ENCODE peak calls at places on chromosomes 6 and 20, in six cellular contexts. A is foreskin keratinocyte, B is stomach, M is cardiac muscle cell, R is fibroblast of pulmonary artery, S is ELR. V is an unnamed sample.

GRCh38 chr6:32133786-32134185 is 3.7 kb upstream of the FKBPL start:
- DNase-seq in A (no peak), B (no peak), M (no peak), R (no peak), S (peak; percentile 54), V (no peak)

GRCh38 chr6:164502838-164503237 is 806.6 kb downstream of the C6orf118 start:
- DNase-seq in A (no peak), B (no peak), M (no peak), R (no peak), S (no peak), V (no peak)

GRCh38 chr6:56055066-56055465 is 179.7 kb upstream of the BMP5 start:
- DNase-seq in A (no peak), B (no peak), M (no peak), R (no peak), S (no peak), V (no peak)

GRCh38 chr6:149102324-149102723 is 215.2 kb upstream of the TAB2 start:
- DNase-seq in A (no peak), B (no peak), M (no peak), R (no peak), S (no peak), V (no peak)

GRCh38 chr20:35564905-35565304 is 23.0 kb downstream of the ERGIC3 start:
- DNase-seq in A (no peak), B (no peak), M (no peak), R (no peak), S (no peak), V (no peak)

GRCh38 chr6:100897671-100898070 is 16.5 kb upstream of the ASCC3 start:
- DNase-seq in A (no peak), B (no peak), M (no peak), R (no peak), S (no peak), V (no peak)

GRCh38 chr6:87832025-87832825 is 130.2 kb upstream of the AKIRIN2 start:
- DNase-seq in A (peak; percentile 19), B (no peak), M (peak; percentile 39), R (peak; percentile 29), S (peak; percentile 60), V (no peak)

GRCh38 chr20:58418949-58419748 is 30.1 kb downstream of the VAPB start:
- DNase-seq in A (no peak), B (no peak), M (no peak), R (no peak), S (no peak), V (no peak)

GRCh38 chr6:131773284-131773950 is 34.4 kb upstream of the ENPP1 start:
- DNase-seq in A (no peak), B (no peak), M (no peak), R (no peak), S (no peak), V (no peak)

GRCh38 chr6:17998442-17998841 is 11.0 kb upstream of the KIF13A start:
- DNase-seq in A (no peak), B (no peak), M (no peak), R (no peak), S (peak; percentile 29), V (no peak)

GRCh38 chr6:2055914-2056313 is 189.5 kb downstream of the GMDS start:
- DNase-seq in A (no peak), B (no peak), M (no peak), R (no peak), S (no peak), V (no peak)

GRCh38 chr6:143885116-143885515 is 20.8 kb downstream of the ZC2HC1B start:
- DNase-seq in A (no peak), B (no peak), M (no peak), R (no peak), S (no peak), V (no peak)

GRCh38 chr6:15399651-15400470 is 154.0 kb downstream of the JARID2 start:
- DNase-seq in A (no peak), B (peak; percentile 75), M (peak; percentile 92), R (peak; percentile 89), S (peak; percentile 35), V (no peak)

GRCh38 chr20:41408131-41408789 is 41.6 kb upstream of the EMILIN3 start:
- DNase-seq in A (no peak), B (no peak), M (no peak), R (no peak), S (no peak), V (no peak)

V was measured in central memory CD8-positive, alpha-beta T cell.